ENCODE peak calls at places on chromosome 12, in four cellular contexts. L is foreskin fibroblast; Q is activated CD8-positive, alpha-beta memory T cell treated with anti-CD3 and anti-CD28 coated beads, Interleukin-2, amount 50 U/mL, for 4 hours; I is sigmoid colon. F is an unnamed sample.

GRCh38 chr12:578743-579449 is 84.3 kb downstream of the NINJ2 start:
- DNase-seq in L (no peak), Q (no peak), I (peak), F (no peak)

GRCh38 chr12:57454566-57455373 is at the start of gene INHBE:
- DNase-seq in L (peak), Q (no peak), I (no peak), F (no peak)

GRCh38 chr12:15856097-15856982 is 25.8 kb upstream of the STRAP start:
- DNase-seq in L (peak), Q (peak), I (no peak), F (peak)

GRCh38 chr12:116594325-116595038 is 35.3 kb downstream of the MAP1LC3B2 start:
- DNase-seq in L (no peak), Q (peak), I (no peak), F (no peak)

GRCh38 chr12:54479421-54479820 is 6.0 kb upstream of the GTSF1 start:
- DNase-seq in L (peak), Q (no peak), I (no peak), F (no peak)

GRCh38 chr12:131818821-131819585 is 9.2 kb upstream of the MMP17 start:
- DNase-seq in L (no peak), Q (no peak), I (no peak), F (no peak)

GRCh38 chr12:6295187-6295811 is 15.2 kb upstream of the PLEKHG6 start:
- DNase-seq in L (peak), Q (no peak), I (peak), F (peak)

GRCh38 chr12:80810874-80811273 is 94.2 kb downstream of the MYF5 start:
- DNase-seq in L (peak), Q (no peak), I (no peak), F (no peak)

GRCh38 chr12:124537525-124538193 is 29.8 kb downstream of the NCOR2 start:
- DNase-seq in L (no peak), Q (no peak), I (no peak), F (no peak)

GRCh38 chr12:92955997-92956663 is 27.0 kb upstream of the EEA1 start:
- DNase-seq in L (peak), Q (no peak), I (no peak), F (no peak)